ENCODE peak calls at places on chromosomes 4 and X, in five cellular contexts. One of them, this sample, is unnamed.

GRCh38 chr4:25088342-25088952 is 57.7 kb upstream of the LGI2 start:
- DNase-seq in astrocyte of the cerebellum: no peak
- DNase-seq in HL-60: peak
- DNase-seq in A673: peak
- DNase-seq in OCI-LY7: no peak
- DNase-seq in this sample: no peak

GRCh38 chr4:74402692-74403460 is 37.9 kb downstream of the EREG start:
- DNase-seq in A673: no peak
- DNase-seq in OCI-LY7: no peak
- DNase-seq in HL-60: no peak
- DNase-seq in astrocyte of the cerebellum: no peak
- DNase-seq in this sample: no peak

GRCh38 chrX:41518841-41519220 is 71.7 kb downstream of the NYX start:
- DNase-seq in OCI-LY7: no peak
- DNase-seq in astrocyte of the cerebellum: no peak
- DNase-seq in HL-60: no peak
- DNase-seq in A673: no peak
- DNase-seq in this sample: no peak

GRCh38 chr4:24471623-24472510 is 112.5 kb downstream of the DHX15 start:
- DNase-seq in OCI-LY7: no peak
- DNase-seq in astrocyte of the cerebellum: no peak
- DNase-seq in HL-60: no peak
- DNase-seq in A673: peak
- DNase-seq in this sample: no peak

GRCh38 chr4:25307596-25307995 is 5.0 kb upstream of the ZCCHC4 start:
- DNase-seq in HL-60: no peak
- DNase-seq in astrocyte of the cerebellum: no peak
- DNase-seq in OCI-LY7: no peak
- DNase-seq in A673: no peak
- DNase-seq in this sample: no peak

GRCh38 chrX:39759526-39760224 is 338.1 kb downstream of the BCOR start:
- DNase-seq in HL-60: no peak
- DNase-seq in A673: no peak
- DNase-seq in OCI-LY7: peak
- DNase-seq in astrocyte of the cerebellum: peak
- DNase-seq in this sample: no peak

GRCh38 chrX:39308126-39308525 is 506.9 kb downstream of the MID1IP1 start:
- DNase-seq in astrocyte of the cerebellum: no peak
- DNase-seq in HL-60: no peak
- DNase-seq in A673: no peak
- DNase-seq in OCI-LY7: no peak
- DNase-seq in this sample: no peak

GRCh38 chr4:13990596-13991589 is 363.4 kb upstream of the BOD1L1 start:
- DNase-seq in astrocyte of the cerebellum: no peak
- DNase-seq in OCI-LY7: no peak
- DNase-seq in A673: peak
- DNase-seq in HL-60: no peak
- DNase-seq in this sample: peak

GRCh38 chr4:150164956-150165355 is 86.7 kb downstream of the DCLK2 start:
- DNase-seq in astrocyte of the cerebellum: no peak
- DNase-seq in OCI-LY7: no peak
- DNase-seq in A673: no peak
- DNase-seq in HL-60: no peak
- DNase-seq in this sample: no peak

GRCh38 chr4:175705407-175705806 is 106.7 kb downstream of the GPM6A start:
- DNase-seq in astrocyte of the cerebellum: peak
- DNase-seq in OCI-LY7: no peak
- DNase-seq in A673: peak
- DNase-seq in HL-60: no peak
- DNase-seq in this sample: no peak

DNA sequence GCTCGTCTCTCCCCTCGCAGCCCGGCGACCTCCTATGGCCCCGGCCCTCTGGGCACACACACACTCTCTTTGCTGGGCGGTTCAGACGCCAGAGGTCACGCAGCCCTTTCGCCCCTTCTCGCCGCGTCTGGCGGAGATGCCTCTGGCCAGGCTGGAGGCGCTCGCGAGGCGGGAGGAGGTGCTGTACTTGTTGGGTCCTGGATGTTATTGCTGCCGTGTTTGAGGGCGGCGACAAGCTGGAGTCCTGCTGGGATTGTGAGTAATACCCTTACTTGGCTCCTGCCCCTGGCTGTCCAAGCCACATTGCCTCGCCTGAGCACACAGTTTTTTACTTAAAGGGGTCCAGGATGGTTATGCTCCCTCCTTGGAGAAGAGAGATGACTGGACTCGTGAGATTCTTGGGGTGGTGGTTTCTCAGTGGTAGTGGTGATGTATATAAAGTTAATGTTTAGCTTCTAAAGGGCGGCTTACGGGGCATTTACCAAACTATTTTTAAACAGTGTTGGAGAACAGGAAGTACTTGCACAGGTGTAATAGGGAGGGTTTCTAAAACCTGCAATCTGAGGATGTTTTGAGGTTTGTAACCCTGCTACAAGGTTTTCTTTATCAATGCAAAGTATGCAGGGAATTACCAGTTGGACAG is 572 bp downstream of the USP53 start:
- DNase-seq in A673: peak
- DNase-seq in astrocyte of the cerebellum: peak
- DNase-seq in HL-60: no peak
- DNase-seq in OCI-LY7: peak
- DNase-seq in this sample: peak
- H3K4me3 ChIP-seq in A673: peak
- H3K4me3 ChIP-seq in astrocyte of the cerebellum: peak
- H3K4me3 ChIP-seq in HL-60: peak
- H3K4me3 ChIP-seq in OCI-LY7: peak
- H3K4me3 ChIP-seq in this sample: peak

GRCh38 chrX:16136080-16136479 is 12.7 kb downstream of the GRPR start:
- DNase-seq in A673: no peak
- DNase-seq in OCI-LY7: no peak
- DNase-seq in HL-60: no peak
- DNase-seq in astrocyte of the cerebellum: no peak
- DNase-seq in this sample: no peak

GRCh38 chrX:16140983-16141382 is 17.6 kb downstream of the GRPR start:
- DNase-seq in OCI-LY7: no peak
- DNase-seq in astrocyte of the cerebellum: no peak
- DNase-seq in HL-60: no peak
- DNase-seq in A673: no peak
- DNase-seq in this sample: no peak

GRCh38 chrX:16137416-16138107 is 14.2 kb downstream of the GRPR start:
- DNase-seq in astrocyte of the cerebellum: no peak
- DNase-seq in OCI-LY7: peak
- DNase-seq in HL-60: no peak
- DNase-seq in A673: no peak
- DNase-seq in this sample: no peak

GRCh38 chrX:16140448-16140847 is 17.1 kb downstream of the GRPR start:
- DNase-seq in HL-60: no peak
- DNase-seq in A673: no peak
- DNase-seq in OCI-LY7: no peak
- DNase-seq in astrocyte of the cerebellum: no peak
- DNase-seq in this sample: no peak

GRCh38 chrX:16138108-16138427 is 14.7 kb downstream of the GRPR start:
- DNase-seq in OCI-LY7: peak
- DNase-seq in astrocyte of the cerebellum: no peak
- DNase-seq in A673: no peak
- DNase-seq in HL-60: no peak
- DNase-seq in this sample: no peak
- TF ChIP-seq CTCF in OCI-LY7: peak
- TF ChIP-seq CTCF in astrocyte of the cerebellum: no peak
- TF ChIP-seq CTCF in A673: peak
- TF ChIP-seq CTCF in HL-60: peak
- TF ChIP-seq CTCF in this sample: peak

GRCh38 chr4:104967034-104967401 is 179.7 kb upstream of the TET2 start:
- DNase-seq in HL-60: no peak
- DNase-seq in astrocyte of the cerebellum: no peak
- DNase-seq in A673: no peak
- DNase-seq in OCI-LY7: no peak
- DNase-seq in this sample: no peak
- H3K4me3 ChIP-seq in HL-60: no peak
- H3K4me3 ChIP-seq in astrocyte of the cerebellum: no peak
- H3K4me3 ChIP-seq in A673: no peak
- H3K4me3 ChIP-seq in OCI-LY7: no peak
- H3K4me3 ChIP-seq in this sample: no peak

GRCh38 chr4:42306221-42307109 is 90.8 kb upstream of the SHISA3 start:
- DNase-seq in astrocyte of the cerebellum: no peak
- DNase-seq in HL-60: no peak
- DNase-seq in OCI-LY7: no peak
- DNase-seq in A673: no peak
- DNase-seq in this sample: no peak

DNA sequence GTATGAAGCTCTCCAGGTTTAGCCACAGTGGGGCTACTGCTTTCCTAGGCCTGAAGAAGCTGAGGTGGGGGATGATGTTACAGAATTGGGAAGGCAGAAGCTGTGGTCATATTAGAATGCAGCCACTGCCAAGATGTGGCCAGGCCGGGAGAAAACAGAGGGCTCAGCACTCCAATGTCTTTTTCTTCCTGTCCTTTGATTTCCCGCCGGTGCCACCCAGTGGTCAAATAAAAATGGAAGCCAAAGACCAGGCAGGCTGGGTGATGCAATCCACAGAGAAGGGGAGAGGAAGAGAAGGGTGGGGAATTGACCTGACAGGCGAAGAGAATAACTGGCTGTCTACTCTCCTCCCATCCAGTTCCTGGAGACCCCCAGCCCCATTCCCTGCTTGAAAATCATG is 94.9 kb upstream of the SHISA3 start:
- DNase-seq in A673: peak
- DNase-seq in astrocyte of the cerebellum: no peak
- DNase-seq in OCI-LY7: peak
- DNase-seq in HL-60: no peak
- DNase-seq in this sample: no peak
- TF ChIP-seq CTCF in A673: peak
- TF ChIP-seq CTCF in astrocyte of the cerebellum: no peak
- TF ChIP-seq CTCF in OCI-LY7: peak
- TF ChIP-seq CTCF in HL-60: no peak
- TF ChIP-seq CTCF in this sample: peak

GRCh38 chrX:103830848-103831247 is 1.2 kb downstream of the RAB9B start:
- DNase-seq in A673: no peak
- DNase-seq in HL-60: no peak
- DNase-seq in astrocyte of the cerebellum: no peak
- DNase-seq in OCI-LY7: no peak
- DNase-seq in this sample: no peak
- H3K4me3 ChIP-seq in A673: no peak
- H3K4me3 ChIP-seq in HL-60: no peak
- H3K4me3 ChIP-seq in astrocyte of the cerebellum: no peak
- H3K4me3 ChIP-seq in OCI-LY7: no peak
- H3K4me3 ChIP-seq in this sample: no peak

DNA sequence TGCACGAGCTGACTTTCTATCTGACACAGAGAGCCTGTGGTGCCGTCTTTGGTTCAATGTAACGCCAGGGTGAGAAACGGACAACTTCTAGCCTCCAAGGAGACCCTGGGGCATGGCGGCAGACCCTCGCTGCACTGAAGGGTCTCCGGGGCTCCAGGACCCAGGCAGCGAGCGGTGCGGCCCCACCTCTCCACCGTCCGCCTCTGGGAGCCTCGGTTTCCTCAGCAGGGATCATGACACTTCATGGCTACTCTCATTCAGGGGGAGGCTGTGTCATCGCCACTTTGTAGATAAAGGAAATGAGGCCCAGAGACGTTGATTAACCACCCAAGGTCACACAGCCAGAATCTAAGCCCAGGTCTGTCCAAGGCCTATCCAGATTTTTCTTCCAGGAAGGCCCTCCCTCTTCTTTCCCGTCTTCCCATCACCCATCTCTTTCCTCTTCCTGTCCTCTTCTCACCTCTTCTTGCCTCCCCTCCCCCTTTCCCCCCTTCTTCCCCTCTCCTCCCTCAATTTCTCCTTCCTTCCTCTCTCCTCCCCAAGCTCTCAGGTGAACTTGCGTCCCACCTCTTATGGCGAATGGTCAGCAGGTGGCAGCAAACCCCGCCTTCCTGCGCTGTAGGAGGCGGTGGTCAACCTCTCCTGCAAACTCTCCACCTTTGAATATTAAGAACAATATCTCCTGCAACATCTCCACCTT is 69.3 kb upstream of the HMX1 start:
- DNase-seq in astrocyte of the cerebellum: no peak
- DNase-seq in A673: no peak
- DNase-seq in OCI-LY7: no peak
- DNase-seq in HL-60: no peak
- DNase-seq in this sample: no peak
- TF ChIP-seq CTCF in astrocyte of the cerebellum: no peak
- TF ChIP-seq CTCF in A673: no peak
- TF ChIP-seq CTCF in OCI-LY7: peak
- TF ChIP-seq CTCF in HL-60: no peak
- TF ChIP-seq CTCF in this sample: peak

This sample was measured in epithelial cell of proximal tubule.